ENCODE peak calls at places on chromosomes 2 and 18, in ten cellular contexts. W is RPMI7951; M is NCI-H1436; B is BE2C; V is G401; K is COR-L47; H is CD8-positive, alpha-beta memory T cell; C is WTC11; I is Calu3; J is stimulated activated CD8-positive, alpha-beta memory T cell treated with anti-CD3 and anti-CD28 coated beads, Interleukin-7, amount 100 ng/mL, for 48 hours. Z is an unnamed sample.

GRCh38 chr2:164523026-164523425 is 98.3 kb downstream of the GRB14 start:
- DNase-seq in M (no peak), H (no peak), W (peak; percentile 16), K (no peak), C (no peak), B (no peak), I (peak; percentile 27), J (no peak), V (no peak), Z (no peak)

GRCh38 chr2:225998653-225999052 is 599.1 kb downstream of the NYAP2 start:
- DNase-seq in V (no peak), M (no peak), C (no peak), B (no peak), H (no peak), K (no peak), J (no peak), I (no peak), W (no peak), Z (no peak)

GRCh38 chr2:23475036-23475435 is 90.1 kb downstream of the KLHL29 start:
- DNase-seq in W (no peak), J (no peak), K (no peak), B (no peak), M (no peak), V (no peak), C (no peak), H (no peak), I (no peak), Z (no peak)

GRCh38 chr18:26190506-26190905 is 35.7 kb upstream of the TAF4B start:
- DNase-seq in C (no peak), B (no peak), W (peak; percentile 1), H (no peak), J (peak; percentile 1), M (no peak), V (no peak), K (no peak), I (no peak), Z (no peak)

GRCh38 chr2:43146083-43146482 is 80.3 kb downstream of the ZFP36L2 start:
- DNase-seq in V (no peak), H (no peak), B (no peak), I (no peak), W (no peak), K (no peak), C (no peak), J (no peak), M (no peak), Z (no peak)

GRCh38 chr18:9106094-9106493 is 3.6 kb downstream of the NDUFV2 start:
- DNase-seq in K (no peak), W (no peak), M (no peak), H (no peak), J (no peak), I (no peak), B (no peak), V (no peak), C (no peak), Z (no peak)

GRCh38 chr2:239750929-239751718 is 274.0 kb downstream of the NDUFA10 start:
- DNase-seq in K (no peak), H (no peak), B (no peak), W (no peak), I (no peak), M (no peak), J (no peak), C (no peak), V (no peak), Z (no peak)

GRCh38 chr18:63438181-63438580 is 15.9 kb upstream of the VPS4B start:
- DNase-seq in C (no peak), W (no peak), I (no peak), B (no peak), M (no peak), H (no peak), J (no peak), K (no peak), V (peak; percentile 41), Z (no peak)

GRCh38 chr2:120732506-120733237 is 3.0 kb upstream of the GLI2 start:
- DNase-seq in J (no peak), B (no peak), K (no peak), M (no peak), I (no peak), V (no peak), C (no peak), W (no peak), H (no peak), Z (no peak)

GRCh38 chr2:43745457-43745856 is 28.4 kb upstream of the DYNC2LI1 start:
- DNase-seq in H (no peak), I (no peak), K (no peak), C (no peak), V (no peak), J (no peak), B (no peak), W (peak; percentile 3), M (no peak), Z (peak; percentile 45)

GRCh38 chr2:132943829-132944228 is 273.8 kb upstream of the LYPD1 start:
- DNase-seq in H (no peak), C (no peak), W (no peak), V (no peak), M (no peak), I (no peak), B (no peak), J (no peak), K (no peak), Z (peak; percentile 3)

GRCh38 chr2:145563752-145564615 is 1044.1 kb upstream of the ZEB2 start:
- DNase-seq in W (peak; percentile 14), H (no peak), M (peak; percentile 10), V (no peak), C (no peak), J (no peak), K (peak; percentile 23), B (no peak), I (no peak), Z (no peak)

GRCh38 chr18:76691800-76692199 is 130.6 kb upstream of the ZNF236 start:
- DNase-seq in C (no peak), H (no peak), J (no peak), B (no peak), W (no peak), M (no peak), V (no peak), K (no peak), I (no peak), Z (peak; percentile 54)

GRCh38 chr18:59954746-59955145 is 55.0 kb downstream of the PMAIP1 start:
- DNase-seq in W (peak; percentile 59), J (no peak), K (no peak), H (no peak), B (no peak), I (no peak), C (no peak), M (no peak), V (no peak), Z (peak; percentile 11)

GRCh38 chr2:144334551-144334950 is 185.4 kb downstream of the ZEB2 start:
- DNase-seq in K (no peak), H (no peak), C (no peak), I (no peak), J (no peak), B (no peak), M (no peak), V (no peak), W (no peak), Z (no peak)

Z was measured in fibroblast of villous mesenchyme.